ENCODE peak calls at places on chromosome 20, in eight cellular contexts. V, K, Y, Z, N, M, A and Q are unnamed samples.
A peak's percentile ranks its signal among the peaks of the same experiment; 100 is the strongest.

GRCh38 chr20:25984933-25985332 is 288.3 kb upstream of the ZNF337 start:
- DNase-seq in V (no peak), K (peak; percentile 29), Y (peak; percentile 58), Z (no peak), N (no peak), M (no peak), A (peak; percentile 69), Q (no peak)

GRCh38 chr20:47189060-47189459 is 167.4 kb downstream of the ZMYND8 start:
- DNase-seq in V (no peak), K (no peak), Y (no peak), Z (no peak), N (no peak), M (no peak), A (no peak), Q (peak; percentile 17)

GRCh38 chr20:7113577-7114466 is 346.3 kb downstream of the BMP2 start:
- DNase-seq in V (no peak), K (peak; percentile 7), Y (peak; percentile 64), Z (no peak), N (no peak), M (no peak), A (no peak), Q (peak; percentile 5)

GRCh38 chr20:6007094-6007528 is 46.7 kb downstream of the LRRN4 start:
- DNase-seq in V (no peak), K (no peak), Y (no peak), Z (no peak), N (no peak), M (no peak), A (no peak), Q (peak; percentile 19)

GRCh38 chr20:1997483-1998192 is 3.8 kb upstream of the PDYN start:
- DNase-seq in V (no peak), K (no peak), Y (no peak), Z (no peak), N (no peak), M (no peak), A (no peak), Q (no peak)

GRCh38 chr20:53903652-53903987 is 166.8 kb downstream of the BCAS1 start:
- DNase-seq in V (no peak), K (no peak), Y (no peak), Z (no peak), N (no peak), M (no peak), A (no peak), Q (no peak)

GRCh38 chr20:973785-974194 is 28.3 kb downstream of the RSPO4 start:
- DNase-seq in V (peak; percentile 11), K (no peak), Y (no peak), Z (no peak), N (no peak), M (peak; percentile 11), A (no peak), Q (peak; percentile 25)

GRCh38 chr20:34445177-34446065 is 70.8 kb upstream of the DYNLRB1 start:
- DNase-seq in V (no peak), K (no peak), Y (no peak), Z (no peak), N (no peak), M (no peak), A (no peak), Q (no peak)

GRCh38 chr20:57380081-57380750 is 11.0 kb upstream of the RBM38 start:
- DNase-seq in V (no peak), K (no peak), Y (no peak), Z (no peak), N (no peak), M (no peak), A (peak; percentile 11), Q (no peak)

GRCh38 chr20:25223179-25223661 is 24.7 kb upstream of the PYGB start:
- DNase-seq in V (peak; percentile 52), K (no peak), Y (no peak), Z (no peak), N (no peak), M (no peak), A (no peak), Q (no peak)

GRCh38 chr20:60453847-60454246 is 495.6 kb downstream of the CDH26 start:
- DNase-seq in V (no peak), K (no peak), Y (no peak), Z (no peak), N (no peak), M (no peak), A (no peak), Q (no peak)

GRCh38 chr20:49918446-49918845 is 3.1 kb upstream of the SPATA2 start:
- DNase-seq in V (no peak), K (no peak), Y (no peak), Z (no peak), N (no peak), M (no peak), A (no peak), Q (no peak)

GRCh38 chr20:57947421-57948176 is 237.8 kb upstream of the PMEPA1 start:
- DNase-seq in V (peak; percentile 87), K (no peak), Y (no peak), Z (no peak), N (no peak), M (no peak), A (no peak), Q (no peak)

GRCh38 chr20:44650777-44651493 is 564 bp downstream of the ADA start:
- DNase-seq in V (no peak), K (no peak), Y (no peak), Z (no peak), N (peak; percentile 72), M (no peak), A (peak; percentile 46), Q (peak; percentile 62)

GRCh38 chr20:36784900-36785299 is 11.3 kb upstream of the DSN1 start:
- DNase-seq in V (no peak), K (no peak), Y (no peak), Z (no peak), N (no peak), M (no peak), A (no peak), Q (no peak)

GRCh38 chr20:17859616-17860232 is 108.9 kb downstream of the SNX5 start:
- DNase-seq in V (no peak), K (no peak), Y (peak; percentile 63), Z (no peak), N (peak; percentile 59), M (no peak), A (no peak), Q (no peak)